ENCODE peak calls at places on chromosomes 4 and X, in five cellular contexts. U is IMR-90, T is heart right ventricle, W is fibroblast of lung, C is breast epithelium. H is an unnamed sample. For H3K9me3 and H3K4me1, the result is how much of the 10 kb centered on the place peaks cover.

GRCh38 chr4:7784131-7784870 is 155.4 kb downstream of the AFAP1 start:
- DNase-seq in T (no peak), C (no peak), U (no peak), W (no peak), H (no peak)

GRCh38 chr4:34170941-34171340 is 2073.4 kb downstream of the ARAP2 start:
- DNase-seq in C (no peak), W (peak), U (peak), T (no peak), H (no peak)

GRCh38 chrX:136319600-136319999 is 18.8 kb downstream of the ADGRG4 start:
- DNase-seq in U (no peak), C (no peak), W (no peak), T (no peak), H (no peak)

GRCh38 chr4:141375855-141376254 is 155.2 kb downstream of the ZNF330 start:
- DNase-seq in T (peak), W (peak), C (no peak), U (peak), H (peak)

GRCh38 chr4:31089815-31090214 is 369.6 kb downstream of the PCDH7 start:
- DNase-seq in C (no peak), W (peak), U (peak), T (peak), H (no peak)

GRCh38 chrX:19688426-19688825 is 173.1 kb upstream of the MAP3K15 start:
- DNase-seq in W (no peak), C (no peak), T (no peak), U (no peak), H (no peak)

GRCh38 chrX:9897761-9898161 is 69.4 kb upstream of the CLDN34 start:
- DNase-seq in C (no peak), W (peak), U (peak), T (no peak), H (peak)

GRCh38 chrX:41689711-41690110 is 938 bp downstream of the GPR34 start:
- DNase-seq in W (no peak), C (no peak), U (no peak), T (no peak), H (no peak)

GRCh38 chrX:139892512-139892911 is 40.3 kb downstream of the ATP11C start:
- DNase-seq in W (no peak), U (no peak), T (no peak), C (no peak), H (no peak)

GRCh38 chr4:168857546-168858314 is 152.3 kb downstream of the CBR4 start:
- DNase-seq in T (peak), C (no peak), W (peak), U (peak), H (peak)

GRCh38 chr4:1992468-1993168 is 16.2 kb downstream of the NELFA start:
- DNase-seq in W (peak), C (peak), U (no peak), T (no peak), H (no peak)

GRCh38 chr4:20287246-20287645 is 35.5 kb downstream of the SLIT2 start:
- DNase-seq in W (no peak), T (no peak), U (no peak), C (no peak), H (no peak)

GRCh38 chr4:20292739-20293138 is 41.0 kb downstream of the SLIT2 start:
- DNase-seq in W (no peak), T (no peak), C (no peak), U (no peak), H (no peak)

GRCh38 chr4:20288846-20289512 is 37.3 kb downstream of the SLIT2 start:
- DNase-seq in W (peak), C (no peak), T (no peak), U (peak), H (no peak)

GRCh38 chr4:20288047-20288650 is 36.4 kb downstream of the SLIT2 start:
- DNase-seq in W (peak), C (no peak), U (no peak), T (no peak), H (no peak)

DNA sequence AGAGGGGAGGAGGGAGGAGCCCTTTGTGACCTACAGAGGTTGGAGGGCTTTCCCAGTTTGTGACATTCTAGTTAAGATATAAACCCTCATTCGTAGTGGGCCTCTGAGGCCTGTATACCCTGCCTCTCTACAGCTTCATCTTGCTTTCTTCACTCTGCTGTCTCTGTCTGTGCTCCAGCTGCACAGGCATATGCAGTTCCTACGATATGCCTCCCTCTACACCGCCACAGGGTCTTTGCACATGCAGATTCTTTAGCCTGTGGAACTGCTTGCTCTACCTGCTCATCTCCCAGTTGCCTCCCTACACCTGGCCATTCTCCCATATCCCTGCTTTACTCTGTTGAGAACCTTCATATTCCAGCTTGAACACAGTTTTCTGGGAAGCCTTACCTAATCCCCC is 38.1 kb downstream of the SLIT2 start:
- DNase-seq in T (no peak), U (no peak), W (no peak), C (no peak), H (no peak)
- H3K4me3 ChIP-seq in T (no peak), U (no peak), W (no peak), C (no peak), H (no peak)

DNA sequence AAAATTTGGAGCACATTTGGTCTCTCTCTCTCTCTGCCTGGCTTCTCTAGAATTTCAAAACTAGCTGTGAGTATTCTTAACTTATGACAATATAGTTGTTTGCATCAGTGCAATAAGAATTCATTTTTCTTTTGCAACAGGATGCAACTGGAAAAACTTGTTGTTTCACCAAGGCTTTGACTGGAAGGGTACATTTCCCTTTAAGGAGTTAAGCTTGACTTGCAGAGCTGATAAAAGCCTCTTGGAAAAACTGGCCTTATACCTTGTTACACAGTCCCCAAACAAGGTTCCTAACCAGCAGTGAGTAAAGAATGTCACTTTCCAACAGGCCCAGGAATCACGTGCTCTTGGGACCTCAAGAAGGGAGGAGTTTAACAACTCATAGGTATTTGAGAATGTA is 25.9 kb upstream of the ZNF718 start:
- DNase-seq in C (no peak), U (no peak), W (no peak), T (no peak), H (no peak)
- H3K9me3 ChIP-seq in C (half or more), U (half or more), W (under half), T (half or more), H (half or more)

DNA sequence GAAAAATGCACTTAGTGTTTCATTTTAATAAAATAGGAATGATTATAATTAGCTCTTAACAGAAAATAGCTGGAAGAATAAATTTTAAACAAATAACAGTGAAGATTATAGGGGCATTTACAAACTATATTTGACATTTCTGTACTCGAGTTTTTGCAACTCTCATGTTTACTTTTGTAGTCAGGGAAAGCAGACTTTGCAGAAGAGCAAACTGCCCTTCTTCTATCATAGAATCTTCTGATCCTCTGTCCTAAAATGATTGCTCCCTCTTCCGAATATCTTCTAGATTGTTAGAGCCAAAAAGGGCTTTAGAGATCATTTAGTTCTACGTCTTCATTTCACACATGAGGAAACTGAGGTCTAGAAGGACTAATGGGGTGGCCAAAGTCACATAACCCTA is 219.0 kb downstream of the RELL1 start:
- DNase-seq in T (no peak), W (no peak), C (no peak), U (no peak), H (no peak)
- H3K4me1 ChIP-seq in T (under half), W (under half), C (under half), U (under half), H (under half)

GRCh38 chrX:115892056-115892708 is 278.4 kb upstream of the AGTR2 start:
- DNase-seq in U (no peak), T (no peak), W (no peak), C (no peak), H (no peak)

GRCh38 chrX:115895678-115896329 is 274.7 kb upstream of the AGTR2 start:
- DNase-seq in U (no peak), C (no peak), W (no peak), T (no peak), H (no peak)

GRCh38 chrX:115892787-115893671 is 277.5 kb upstream of the AGTR2 start:
- DNase-seq in U (peak), C (peak), W (peak), T (no peak), H (no peak)

GRCh38 chrX:115896362-115896761 is 274.2 kb upstream of the AGTR2 start:
- DNase-seq in T (no peak), C (no peak), U (no peak), W (no peak), H (no peak)

GRCh38 chrX:115894087-115894486 is 276.5 kb upstream of the AGTR2 start:
- DNase-seq in U (peak), C (no peak), W (peak), T (no peak), H (no peak)
- H3K4me3 ChIP-seq in U (no peak), C (no peak), W (no peak), T (no peak), H (no peak)

DNA sequence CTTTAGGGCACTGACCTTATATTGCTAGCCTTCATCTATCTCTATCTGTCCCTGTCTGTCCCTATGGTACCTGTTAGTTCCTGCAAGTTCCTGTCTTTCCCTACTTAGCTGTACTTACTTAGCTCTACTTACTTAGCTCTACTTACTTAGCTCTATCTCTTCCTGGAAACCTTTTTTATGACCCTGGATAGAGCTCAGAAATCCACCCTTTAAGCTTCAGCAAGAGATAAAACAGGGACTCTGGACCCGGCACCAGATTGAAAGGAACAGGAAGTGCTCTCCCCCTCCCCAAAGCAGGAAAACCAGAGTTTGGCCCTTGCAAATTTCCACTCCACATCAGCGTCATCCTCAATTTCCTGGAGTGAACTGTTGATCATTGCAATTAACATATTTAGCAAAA is 12.3 kb upstream of the IL9R start:
- DNase-seq in W (no peak), U (no peak), T (no peak), C (no peak), H (no peak)
- H3K9me3 ChIP-seq in W (under half), U (under half), T (under half), C (under half), H (under half)